ENCODE peak calls at places on chromosomes 7 and 10, in ten cellular contexts. W is tibial artery, K is osteoblast, I is PC-3, B is GM23338, T is colonic mucosa, M is heart left ventricle, Q is DND-41, G is esophagus squamous epithelium, C is uterus. Y is an unnamed sample.

GRCh38 chr7:140723002-140723401 is 26.5 kb downstream of the NDUFB2 start:
- DNase-seq in W (no peak), K (no peak), I (no peak), B (no peak), T (no peak), M (no peak), Q (no peak), G (no peak), C (no peak), Y (no peak)

GRCh38 chr10:86711957-86712708 is 43.8 kb downstream of the LDB3 start:
- DNase-seq in W (peak; percentile 52), K (peak; percentile 98), I (no peak), B (peak; percentile 61), T (no peak), M (no peak), Q (no peak), G (no peak), C (peak; percentile 57), Y (peak; percentile 78)

GRCh38 chr7:107971613-107972012 is 31.3 kb downstream of the LAMB1 start:
- DNase-seq in W (peak; percentile 43), K (no peak), I (no peak), B (no peak), T (no peak), M (no peak), Q (no peak), G (no peak), C (peak; percentile 51), Y (no peak)

GRCh38 chr7:129556607-129557120 is 54.3 kb downstream of the SMKR1 start:
- DNase-seq in W (no peak), K (no peak), I (no peak), B (no peak), T (no peak), M (no peak), Q (no peak), G (no peak), C (no peak), Y (no peak)

GRCh38 chr7:118580743-118581382 is 356.4 kb downstream of the ANKRD7 start:
- DNase-seq in W (no peak), K (no peak), I (no peak), B (no peak), T (no peak), M (no peak), Q (no peak), G (no peak), C (no peak), Y (no peak)

GRCh38 chr7:144738708-144739314 is 97.0 kb downstream of the TPK1 start:
- DNase-seq in W (no peak), K (peak; percentile 64), I (peak; percentile 52), B (peak; percentile 45), T (no peak), M (no peak), Q (peak; percentile 11), G (no peak), C (no peak), Y (no peak)

GRCh38 chr10:59698326-59698725 is 11.3 kb downstream of the SLC16A9 start:
- DNase-seq in W (no peak), K (no peak), I (no peak), B (no peak), T (no peak), M (no peak), Q (no peak), G (no peak), C (no peak), Y (no peak)

GRCh38 chr7:120014920-120015465 is 258.0 kb upstream of the KCND2 start:
- DNase-seq in W (no peak), K (peak; percentile 14), I (no peak), B (peak; percentile 37), T (no peak), M (no peak), Q (no peak), G (no peak), C (no peak), Y (no peak)

GRCh38 chr7:134963031-134963430 is 23.3 kb upstream of the AGBL3 start:
- DNase-seq in W (no peak), K (no peak), I (no peak), B (no peak), T (no peak), M (no peak), Q (no peak), G (no peak), C (no peak), Y (no peak)

GRCh38 chr7:134962270-134962669 is 24.0 kb upstream of the AGBL3 start:
- DNase-seq in W (no peak), K (no peak), I (no peak), B (peak; percentile 10), T (no peak), M (no peak), Q (no peak), G (no peak), C (no peak), Y (no peak)

DNA sequence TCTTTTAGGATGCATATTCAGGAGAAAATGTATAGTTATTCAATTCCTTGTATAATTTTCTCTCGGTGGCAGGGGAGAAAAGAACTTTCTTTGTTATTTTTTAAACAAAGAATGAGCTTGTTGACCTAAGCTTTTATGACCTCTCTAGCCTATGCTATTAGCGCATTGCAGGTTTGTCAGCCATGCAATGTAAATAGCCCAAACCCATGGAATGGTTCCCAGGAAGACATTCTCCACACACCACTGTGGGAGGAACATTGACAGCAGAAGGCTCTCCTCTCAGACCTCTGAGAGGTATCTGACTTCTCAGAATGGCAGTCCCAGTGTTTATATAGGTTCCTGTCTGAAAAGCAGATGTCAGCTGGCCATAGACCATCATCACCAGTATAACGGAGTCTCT is 19.6 kb upstream of the AGBL3 start:
- DNase-seq in W (no peak), K (no peak), I (peak; percentile 34), B (no peak), T (no peak), M (no peak), Q (no peak), G (no peak), C (no peak), Y (no peak)
- H3K36me3 ChIP-seq in W (peaks cover 57% of the 10 kb centered on the region), K (peaks cover 82% of the 10 kb centered on the region), I (peaks cover 4% of the 10 kb centered on the region), B (peaks cover 27% of the 10 kb centered on the region), T (no peaks in the 10 kb centered on the region), M (peaks cover 34% of the 10 kb centered on the region), Q (no peaks in the 10 kb centered on the region), G (peaks cover 61% of the 10 kb centered on the region), C (peaks cover 4% of the 10 kb centered on the region), Y (no peaks in the 10 kb centered on the region)

DNA sequence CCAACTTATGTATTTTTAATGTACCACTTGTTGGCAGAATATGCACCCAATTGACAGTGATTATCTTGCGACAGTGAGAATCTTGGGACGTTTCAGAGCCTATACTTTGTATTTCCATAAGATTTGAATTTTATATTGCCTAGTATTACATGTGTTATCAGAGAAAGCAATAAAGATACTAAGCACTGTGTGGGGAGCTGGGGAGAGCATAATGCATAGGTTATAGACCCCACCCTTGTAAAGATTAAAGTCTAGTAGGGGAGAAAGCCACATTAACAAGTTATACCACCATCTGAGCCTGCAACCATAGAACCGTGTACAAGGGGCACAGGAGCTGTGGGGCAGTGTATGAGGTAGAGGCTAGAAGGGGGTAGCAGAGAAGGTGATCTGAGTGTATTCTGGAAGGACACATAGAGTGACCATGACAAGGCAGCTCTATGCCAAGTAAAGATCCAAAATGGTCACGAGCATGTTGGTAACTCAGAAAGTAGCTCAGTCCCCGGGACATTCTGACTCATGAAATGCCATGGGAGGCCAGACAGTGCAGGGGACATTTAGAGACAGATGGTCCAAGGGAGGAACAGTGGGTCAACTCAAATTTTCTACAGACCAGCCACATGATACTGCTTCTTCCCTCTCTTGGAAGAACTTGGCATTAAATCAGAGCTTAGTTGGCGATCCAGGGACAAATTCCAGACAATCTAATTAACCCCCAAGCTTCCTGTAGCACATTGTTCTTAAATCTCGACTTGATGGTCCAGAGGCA is 84.5 kb downstream of the ADRA2A start:
- DNase-seq in W (no peak), K (no peak), I (no peak), B (no peak), T (no peak), M (no peak), Q (no peak), G (no peak), C (no peak), Y (no peak)
- TF ChIP-seq CTCF in W (no peak), K (no peak), I (no peak), B (no peak), T (no peak), M (no peak), Q (no peak), G (no peak), C (no peak), Y (no peak)

DNA sequence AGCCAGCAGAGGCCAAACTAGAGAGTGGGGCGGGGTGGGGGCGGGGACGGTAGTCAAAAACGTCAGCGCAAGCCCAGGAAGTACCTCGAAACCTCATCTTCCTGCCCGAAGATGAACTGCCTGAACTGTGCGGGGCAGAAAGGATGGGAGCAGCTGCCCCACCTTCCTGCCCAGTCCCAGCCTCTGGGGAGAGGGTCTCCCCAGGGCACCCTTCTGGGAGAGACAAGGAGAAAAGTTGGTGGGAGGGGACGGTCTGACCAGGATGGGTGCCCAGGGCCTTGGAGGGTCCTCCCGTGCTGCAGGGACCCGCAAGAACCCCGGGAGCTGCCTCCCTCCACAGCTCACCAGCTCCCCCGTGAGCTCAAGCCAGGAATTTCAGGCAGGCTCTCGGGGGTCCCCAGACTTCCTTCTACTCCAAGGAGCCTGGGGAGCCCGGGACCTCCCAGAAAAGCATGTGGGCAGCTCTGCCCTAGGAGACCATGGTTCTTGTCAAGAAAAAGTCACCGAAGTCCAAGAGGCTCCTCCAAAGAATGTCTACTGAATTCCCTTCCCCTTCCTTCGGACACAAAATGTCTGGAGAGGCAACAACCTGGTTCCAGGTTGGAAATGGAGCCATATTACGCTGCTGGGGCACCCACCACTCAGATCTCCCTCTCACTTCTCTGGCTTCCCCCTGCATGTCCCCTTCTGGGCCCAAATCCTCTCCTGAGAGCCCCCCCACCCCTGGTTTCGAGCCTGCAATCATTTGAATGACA is 52.8 kb downstream of the RGS10 start:
- DNase-seq in W (no peak), K (peak; percentile 80), I (peak; percentile 52), B (peak; percentile 85), T (peak; percentile 54), M (peak; percentile 70), Q (peak; percentile 85), G (no peak), C (peak; percentile 51), Y (peak; percentile 87)
- H3K4me3 ChIP-seq in W (no peak overlapping the region), K (peak overlapping the region; percentile 70), I (peak overlapping the region; percentile 68), B (peak overlapping the region; percentile 55), T (peak overlapping the region; percentile 16), M (peak overlapping the region; percentile 25), Q (peak overlapping the region; percentile 68), G (peak overlapping the region; percentile 60), C (peak overlapping the region; percentile 18), Y (peak overlapping the region; percentile 52)

GRCh38 chr7:7219216-7219615 is 36.9 kb downstream of the C1GALT1 start:
- DNase-seq in W (no peak), K (no peak), I (no peak), B (no peak), T (no peak), M (no peak), Q (no peak), G (no peak), C (no peak), Y (no peak)

GRCh38 chr7:7223250-7223649 is 40.9 kb downstream of the C1GALT1 start:
- DNase-seq in W (no peak), K (no peak), I (no peak), B (no peak), T (no peak), M (no peak), Q (no peak), G (no peak), C (no peak), Y (no peak)

GRCh38 chr7:7226407-7226806 is 44.1 kb downstream of the C1GALT1 start:
- DNase-seq in W (no peak), K (no peak), I (no peak), B (no peak), T (no peak), M (no peak), Q (no peak), G (no peak), C (no peak), Y (no peak)

GRCh38 chr7:7220821-7221220 is 38.5 kb downstream of the C1GALT1 start:
- DNase-seq in W (no peak), K (no peak), I (no peak), B (no peak), T (no peak), M (no peak), Q (no peak), G (no peak), C (no peak), Y (no peak)

DNA sequence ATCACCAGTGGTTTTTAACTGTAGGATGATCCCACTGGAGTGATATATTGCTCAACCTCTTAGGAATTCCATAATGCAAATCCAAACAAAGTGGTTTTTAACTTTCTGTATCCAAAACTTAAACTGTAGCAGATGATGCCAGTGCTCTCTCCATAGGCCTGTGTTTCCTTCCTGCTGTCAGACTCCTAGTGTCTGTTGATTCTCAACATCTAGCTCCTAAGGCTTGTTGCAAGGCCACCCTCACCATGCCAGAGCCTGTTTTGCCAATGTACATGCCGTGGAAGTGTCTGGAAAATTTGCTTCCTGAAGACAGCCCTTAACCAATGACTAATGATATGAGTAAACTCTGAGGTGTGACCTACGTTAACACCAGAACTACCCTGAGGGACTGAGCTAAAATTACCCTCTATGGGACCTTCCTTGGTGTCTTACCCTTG is 39.3 kb downstream of the C1GALT1 start:
- DNase-seq in W (no peak), K (no peak), I (peak; percentile 58), B (no peak), T (no peak), M (no peak), Q (no peak), G (no peak), C (no peak), Y (no peak)
- H3K36me3 ChIP-seq in W (peaks cover 4% of the 10 kb centered on the region), K (peaks cover 17% of the 10 kb centered on the region), I (no peaks in the 10 kb centered on the region), B (no peaks in the 10 kb centered on the region), T (no peaks in the 10 kb centered on the region), M (no peaks in the 10 kb centered on the region), Q (peaks cover 10% of the 10 kb centered on the region), G (peaks cover 33% of the 10 kb centered on the region), C (no peaks in the 10 kb centered on the region), Y (no peaks in the 10 kb centered on the region)

Y was measured in GM06990.